ENCODE peak calls at places on chromosomes 2 and 18, in six cellular contexts. B, H, T, V, W and D are unnamed samples.

GRCh38 chr2:141737463-141737862 is 393.4 kb downstream of the LRP1B start:
- DNase-seq in B (no peak), H (no peak), T (no peak), V (no peak), W (no peak), D (no peak)

GRCh38 chr2:22904126-22904684 is 480.8 kb upstream of the KLHL29 start:
- DNase-seq in B (peak), H (no peak), T (peak), V (peak), W (peak), D (no peak)

GRCh38 chr2:220835563-220835962 is 736.5 kb downstream of the EPHA4 start:
- DNase-seq in B (no peak), H (no peak), T (peak), V (no peak), W (no peak), D (no peak)

GRCh38 chr2:29114841-29115609 is at the start of gene CLIP4:
- DNase-seq in B (peak), H (peak), T (peak), V (peak), W (peak), D (peak)

GRCh38 chr2:19138264-19138825 is 220.1 kb downstream of the OSR1 start:
- DNase-seq in B (no peak), H (no peak), T (no peak), V (no peak), W (no peak), D (no peak)

GRCh38 chr2:127143851-127144782 is 37.2 kb upstream of the BIN1 start:
- DNase-seq in B (no peak), H (peak), T (peak), V (no peak), W (no peak), D (peak)

GRCh38 chr18:41134426-41134825 is 820.6 kb upstream of the PIK3C3 start:
- DNase-seq in B (no peak), H (no peak), T (no peak), V (no peak), W (no peak), D (peak)

GRCh38 chr2:142649581-142649980 is 227.9 kb upstream of the KYNU start:
- DNase-seq in B (no peak), H (no peak), T (no peak), V (no peak), W (no peak), D (no peak)

GRCh38 chr2:172106128-172106961 is 3.6 kb upstream of the DLX2 start:
- DNase-seq in B (no peak), H (no peak), T (peak), V (peak), W (peak), D (peak)

GRCh38 chr18:51196811-51197660 is 445 bp downstream of the MEX3C start:
- DNase-seq in B (no peak), H (peak), T (peak), V (peak), W (peak), D (peak)

GRCh38 chr18:77052656-77053309 is 79.8 kb downstream of the MBP start:
- DNase-seq in B (peak), H (peak), T (no peak), V (peak), W (no peak), D (no peak)

GRCh38 chr2:217248312-217248935 is 388.6 kb upstream of the TNP1 start:
- DNase-seq in B (peak), H (peak), T (no peak), V (peak), W (peak), D (peak)

GRCh38 chr2:233912799-233913423 is 4.3 kb upstream of the TRPM8 start:
- DNase-seq in B (no peak), H (no peak), T (peak), V (peak), W (peak), D (no peak)

GRCh38 chr2:88069117-88069516 is 1.5 kb downstream of the SMYD1 start:
- DNase-seq in B (no peak), H (no peak), T (no peak), V (no peak), W (no peak), D (no peak)

GRCh38 chr2:202773576-202773975 is 98.0 kb downstream of the ICA1L start:
- DNase-seq in B (no peak), H (no peak), T (no peak), V (no peak), W (no peak), D (no peak)

GRCh38 chr2:131044078-131044756 is 49.0 kb downstream of the FAM168B start:
- DNase-seq in B (peak), H (no peak), T (no peak), V (no peak), W (no peak), D (no peak)

GRCh38 chr2:125567100-125567499 is 1088.9 kb upstream of the GYPC start:
- DNase-seq in B (no peak), H (no peak), T (no peak), V (no peak), W (no peak), D (no peak)

GRCh38 chr2:150598383-150598782 is 110.9 kb upstream of the RND3 start:
- DNase-seq in B (no peak), H (no peak), T (no peak), V (no peak), W (no peak), D (peak)

GRCh38 chr18:3605562-3606443 is 155.8 kb downstream of the TGIF1 start:
- DNase-seq in B (no peak), H (no peak), T (peak), V (peak), W (peak), D (peak)

GRCh38 chr2:168445960-168446359 is 10.1 kb upstream of the CERS6 start:
- DNase-seq in B (no peak), H (no peak), T (no peak), V (no peak), W (no peak), D (no peak)

GRCh38 chr2:217208867-217209266 is 349.0 kb upstream of the TNP1 start:
- DNase-seq in B (no peak), H (no peak), T (no peak), V (no peak), W (no peak), D (no peak)

GRCh38 chr2:64625352-64626145 is 28.2 kb downstream of the SERTAD2 start:
- DNase-seq in B (no peak), H (no peak), T (no peak), V (peak), W (no peak), D (no peak)

GRCh38 chr2:95300391-95300938 is 3.3 kb downstream of the KCNIP3 start:
- DNase-seq in B (no peak), H (no peak), T (no peak), V (no peak), W (no peak), D (no peak)

GRCh38 chr2:205188516-205189138 is 493.7 kb upstream of the NRP2 start:
- DNase-seq in B (no peak), H (no peak), T (peak), V (no peak), W (peak), D (peak)

GRCh38 chr18:22124970-22125369 is 44.4 kb upstream of the GATA6 start:
- DNase-seq in B (no peak), H (no peak), T (no peak), V (no peak), W (no peak), D (no peak)

GRCh38 chr2:168072626-168073303 is 174.6 kb downstream of the STK39 start:
- DNase-seq in B (no peak), H (no peak), T (no peak), V (no peak), W (no peak), D (no peak)

GRCh38 chr2:174634130-174635014 is 36.8 kb upstream of the WIPF1 start:
- DNase-seq in B (no peak), H (no peak), T (peak), V (peak), W (no peak), D (peak)

GRCh38 chr2:176680916-176681315 is 411.7 kb downstream of the MTX2 start:
- DNase-seq in B (no peak), H (no peak), T (peak), V (no peak), W (peak), D (peak)

GRCh38 chr2:46339200-46339599 is 42.0 kb downstream of the EPAS1 start:
- DNase-seq in B (no peak), H (no peak), T (no peak), V (no peak), W (no peak), D (no peak)

GRCh38 chr18:5476961-5477800 is 66.6 kb downstream of the EPB41L3 start:
- DNase-seq in B (no peak), H (no peak), T (peak), V (no peak), W (no peak), D (no peak)

GRCh38 chr2:205806126-205806905 is 124.0 kb downstream of the NRP2 start:
- DNase-seq in B (peak), H (no peak), T (no peak), V (no peak), W (no peak), D (no peak)

GRCh38 chr18:3593904-3594759 is 144.2 kb downstream of the TGIF1 start:
- DNase-seq in B (peak), H (peak), T (peak), V (peak), W (peak), D (peak)

GRCh38 chr2:172704072-172704936 is 31.3 kb upstream of the RAPGEF4 start:
- DNase-seq in B (no peak), H (no peak), T (peak), V (peak), W (peak), D (peak)

GRCh38 chr2:230872151-230872967 is 7.6 kb downstream of the ITM2C start:
- DNase-seq in B (no peak), H (no peak), T (no peak), V (no peak), W (no peak), D (no peak)

GRCh38 chr2:70820499-70820898 is at the start of gene CLEC4F:
- DNase-seq in B (no peak), H (no peak), T (no peak), V (no peak), W (no peak), D (no peak)
- TF ChIP-seq CTCF in B (no peak), H (no peak), T (no peak), V (no peak), W (no peak), D (no peak)

GRCh38 chr2:15943378-15943851 is 3.1 kb downstream of the MYCN start:
- DNase-seq in B (no peak), H (peak), T (no peak), V (peak), W (no peak), D (no peak)
- H3K4me3 ChIP-seq in B (no peak), H (peak), T (no peak), V (no peak), W (peak), D (no peak)

GRCh38 chr2:62325398-62325797 is 129.5 kb downstream of the B3GNT2 start:
- DNase-seq in B (no peak), H (no peak), T (no peak), V (no peak), W (no peak), D (no peak)

GRCh38 chr2:62321890-62322289 is 126.0 kb downstream of the B3GNT2 start:
- DNase-seq in B (no peak), H (no peak), T (no peak), V (no peak), W (no peak), D (no peak)

GRCh38 chr2:62320657-62321357 is 124.9 kb downstream of the B3GNT2 start:
- DNase-seq in B (no peak), H (no peak), T (no peak), V (no peak), W (no peak), D (no peak)

GRCh38 chr2:62319061-62319460 is 123.1 kb downstream of the B3GNT2 start:
- DNase-seq in B (no peak), H (no peak), T (no peak), V (no peak), W (no peak), D (no peak)

DNA sequence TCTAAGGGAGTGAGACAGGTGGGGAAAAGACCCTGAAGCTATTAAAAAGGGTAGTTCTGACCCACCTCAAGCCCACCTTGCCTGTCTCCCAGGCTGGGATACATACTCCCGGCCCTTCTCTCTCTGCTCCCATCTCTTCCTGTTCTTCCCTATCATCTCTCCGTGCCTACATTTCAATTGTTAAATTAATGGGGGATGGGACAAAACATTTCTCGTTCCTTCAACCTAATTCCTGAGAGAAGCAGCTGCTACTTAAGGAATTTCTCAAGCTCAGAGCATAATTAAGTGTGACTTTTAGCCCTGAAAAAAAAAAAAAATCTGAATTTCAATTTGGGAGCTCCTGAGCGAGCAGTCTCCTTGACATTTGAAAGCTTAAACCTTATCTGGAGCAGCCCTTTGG is 125.5 kb downstream of the B3GNT2 start:
- DNase-seq in B (no peak), H (no peak), T (no peak), V (no peak), W (no peak), D (no peak)
- TF ChIP-seq CTCF in B (no peak), H (no peak), T (no peak), V (no peak), W (no peak), D (no peak)

DNA sequence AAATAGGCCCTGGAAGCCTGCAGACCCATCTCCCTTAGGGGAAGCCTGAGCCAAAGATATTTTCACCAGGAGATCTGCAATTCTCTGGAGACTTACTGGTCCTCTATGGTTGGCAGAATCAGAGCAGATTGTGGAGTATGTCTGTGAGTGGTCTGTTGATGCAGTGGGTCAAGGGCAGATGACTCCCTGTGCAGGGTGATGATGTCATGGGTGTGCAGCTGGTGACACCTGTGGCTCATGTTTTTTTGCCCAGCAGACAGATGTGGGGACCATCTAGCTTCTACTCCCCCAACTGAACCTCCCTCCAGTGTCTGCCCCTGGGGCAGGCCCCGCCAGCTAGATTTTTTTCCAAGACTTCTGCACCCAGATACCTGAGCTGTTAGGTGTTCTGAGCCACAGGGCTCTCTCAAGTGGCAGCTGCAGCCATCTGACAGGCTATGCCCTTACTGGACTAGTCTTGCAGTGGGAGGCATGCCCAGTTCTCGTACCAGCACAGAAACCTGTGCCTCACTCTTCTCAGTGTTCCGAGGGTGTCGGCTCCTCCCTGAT is 558.7 kb upstream of the LRRTM1 start:
- DNase-seq in B (no peak), H (no peak), T (no peak), V (no peak), W (no peak), D (no peak)
- H3K4me3 ChIP-seq in B (no peak), H (no peak), T (no peak), V (no peak), W (no peak), D (no peak)

DNA sequence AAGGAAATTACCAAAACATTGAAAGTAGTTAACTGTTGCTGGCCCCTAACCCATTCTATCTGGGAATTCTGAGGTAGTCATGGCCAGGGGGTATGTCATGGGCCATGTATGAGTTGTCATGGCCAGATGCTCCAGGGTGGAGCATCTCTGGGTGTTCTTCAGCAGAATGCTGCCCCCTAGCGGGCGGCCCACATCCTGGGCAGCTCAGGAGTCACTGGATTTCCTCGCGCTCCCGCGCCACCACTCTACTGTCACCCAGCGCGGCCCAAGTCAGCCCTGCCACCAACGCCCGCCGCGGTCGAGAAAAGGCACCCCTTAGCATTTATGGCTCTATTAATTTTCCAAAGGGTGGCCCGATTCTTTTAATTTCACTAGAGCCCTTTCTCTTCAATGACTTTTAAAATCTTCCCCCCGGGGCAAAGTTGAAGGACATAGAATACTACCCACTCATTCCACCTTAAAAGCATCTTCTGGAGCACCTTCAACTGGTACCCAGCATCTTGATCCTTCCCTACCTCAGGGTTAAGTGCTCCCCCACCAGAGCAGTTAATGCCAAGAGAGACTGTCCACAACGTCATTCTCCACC is 41.6 kb downstream of the PKDCC start:
- DNase-seq in B (peak), H (no peak), T (peak), V (peak), W (peak), D (peak)
- TF ChIP-seq CTCF in B (peak), H (peak), T (peak), V (peak), W (peak), D (peak)